ENCODE peak calls at places on chromosome 11, in ten cellular contexts. U is colonic mucosa, T is endodermal cell, D is PC-9, S is mesothelial cell of epicardium, X is epithelial cell of esophagus, I is esophagus squamous epithelium, C is cardiac muscle cell, H is WTC11, Y is NB4. Z is an unnamed sample.

GRCh38 chr11:130786987-130787688 is 129.1 kb downstream of the SNX19 start:
- DNase-seq in U (no peak), T (no peak), D (peak), S (no peak), X (peak), I (no peak), C (no peak), H (no peak), Y (no peak), Z (no peak)

GRCh38 chr11:57336111-57336666 is 497 bp upstream of the SSRP1 start:
- DNase-seq in U (no peak), T (no peak), D (no peak), S (no peak), X (no peak), I (no peak), C (no peak), H (no peak), Y (no peak), Z (no peak)

GRCh38 chr11:43868852-43869567 is 11.6 kb upstream of the ALKBH3 start:
- DNase-seq in U (no peak), T (no peak), D (no peak), S (no peak), X (peak), I (no peak), C (peak), H (no peak), Y (peak), Z (no peak)

GRCh38 chr11:35099278-35100018 is 39.5 kb upstream of the CD44 start:
- DNase-seq in U (no peak), T (no peak), D (no peak), S (no peak), X (peak), I (no peak), C (peak), H (no peak), Y (no peak), Z (no peak)

GRCh38 chr11:3006505-3007260 is 14.6 kb upstream of the NAP1L4 start:
- DNase-seq in U (no peak), T (no peak), D (no peak), S (no peak), X (no peak), I (no peak), C (no peak), H (no peak), Y (peak), Z (no peak)

GRCh38 chr11:27795955-27796861 is 96.0 kb upstream of the BDNF start:
- DNase-seq in U (peak), T (peak), D (no peak), S (no peak), X (no peak), I (no peak), C (no peak), H (peak), Y (no peak), Z (no peak)

GRCh38 chr11:104663190-104664140 is 234.8 kb downstream of the CASP12 start:
- DNase-seq in U (no peak), T (no peak), D (no peak), S (no peak), X (peak), I (no peak), C (peak), H (no peak), Y (no peak), Z (no peak)

GRCh38 chr11:46309669-46310288 is 32.3 kb downstream of the CREB3L1 start:
- DNase-seq in U (no peak), T (no peak), D (peak), S (no peak), X (peak), I (no peak), C (no peak), H (no peak), Y (peak), Z (no peak)

GRCh38 chr11:793556-793955 is 3.7 kb upstream of the CEND1 start:
- DNase-seq in U (no peak), T (no peak), D (no peak), S (no peak), X (no peak), I (no peak), C (no peak), H (no peak), Y (no peak), Z (no peak)

GRCh38 chr11:118953265-118953664 is 2.8 kb upstream of the UPK2 start:
- DNase-seq in U (no peak), T (peak), D (no peak), S (no peak), X (peak), I (no peak), C (peak), H (peak), Y (peak), Z (no peak)

GRCh38 chr11:71342116-71342515 is 89.7 kb upstream of the SHANK2 start:
- DNase-seq in U (no peak), T (no peak), D (no peak), S (no peak), X (peak), I (no peak), C (peak), H (no peak), Y (peak), Z (no peak)

GRCh38 chr11:2933376-2934056 is 4.3 kb upstream of the PHLDA2 start:
- DNase-seq in U (peak), T (peak), D (peak), S (peak), X (peak), I (no peak), C (peak), H (peak), Y (peak), Z (peak)

GRCh38 chr11:114762437-114762836 is 84.1 kb downstream of the NXPE2 start:
- DNase-seq in U (peak), T (peak), D (peak), S (peak), X (peak), I (no peak), C (peak), H (peak), Y (peak), Z (peak)

GRCh38 chr11:64216879-64217278 is 9.1 kb downstream of the TRPT1 start:
- DNase-seq in U (no peak), T (no peak), D (no peak), S (no peak), X (no peak), I (no peak), C (no peak), H (no peak), Y (no peak), Z (no peak)
- TF ChIP-seq CTCF in U (no peak), T (peak), D (no peak), S (no peak), X (no peak), I (no peak), C (no peak), H (no peak), Y (no peak), Z (no peak)

GRCh38 chr11:68021167-68021787 is 9.2 kb upstream of the NDUFS8 start:
- DNase-seq in U (peak), T (peak), D (peak), S (no peak), X (peak), I (no peak), C (no peak), H (peak), Y (no peak), Z (no peak)
- TF ChIP-seq CTCF in U (peak), T (peak), D (peak), S (no peak), X (peak), I (peak), C (peak), H (no peak), Y (no peak), Z (no peak)

GRCh38 chr11:75399344-75400109 is at the start of gene RPS3:
- DNase-seq in U (peak), T (peak), D (peak), S (peak), X (peak), I (peak), C (peak), H (peak), Y (peak), Z (peak)
- TF ChIP-seq CTCF in U (no peak), T (peak), D (peak), S (no peak), X (peak), I (peak), C (no peak), H (no peak), Y (peak), Z (peak)

GRCh38 chr11:61626580-61627380 is 45.9 kb upstream of the SYT7 start:
- DNase-seq in U (peak), T (peak), D (peak), S (no peak), X (peak), I (no peak), C (no peak), H (peak), Y (no peak), Z (no peak)
- TF ChIP-seq CTCF in U (no peak), T (peak), D (no peak), S (no peak), X (no peak), I (no peak), C (no peak), H (no peak), Y (no peak), Z (no peak)

GRCh38 chr11:18731949-18732821 is 6.2 kb upstream of the IGSF22 start:
- DNase-seq in U (peak), T (peak), D (peak), S (no peak), X (peak), I (no peak), C (peak), H (peak), Y (peak), Z (peak)
- TF ChIP-seq CTCF in U (peak), T (peak), D (peak), S (peak), X (peak), I (peak), C (peak), H (peak), Y (peak), Z (peak)

GRCh38 chr11:106076923-106077608 is at the start of gene KBTBD3:
- DNase-seq in U (peak), T (peak), D (peak), S (peak), X (peak), I (peak), C (peak), H (peak), Y (peak), Z (peak)

GRCh38 chr11:106082096-106082495 is 4.6 kb downstream of the AASDHPPT start:
- DNase-seq in U (no peak), T (no peak), D (no peak), S (no peak), X (no peak), I (no peak), C (no peak), H (no peak), Y (no peak), Z (no peak)

GRCh38 chr11:106076421-106076922 is 675 bp downstream of the KBTBD3 start:
- DNase-seq in U (peak), T (no peak), D (no peak), S (no peak), X (peak), I (no peak), C (no peak), H (no peak), Y (no peak), Z (no peak)

GRCh38 chr11:106072804-106073203 is 4.3 kb downstream of the KBTBD3 start:
- DNase-seq in U (no peak), T (no peak), D (no peak), S (no peak), X (no peak), I (no peak), C (no peak), H (no peak), Y (no peak), Z (no peak)

GRCh38 chr11:106077609-106078517 is at the start of gene AASDHPPT:
- DNase-seq in U (peak), T (no peak), D (no peak), S (peak), X (peak), I (no peak), C (peak), H (no peak), Y (peak), Z (no peak)
- TF ChIP-seq CTCF in U (no peak), T (no peak), D (no peak), S (no peak), X (no peak), I (no peak), C (no peak), H (no peak), Y (no peak), Z (peak)

DNA sequence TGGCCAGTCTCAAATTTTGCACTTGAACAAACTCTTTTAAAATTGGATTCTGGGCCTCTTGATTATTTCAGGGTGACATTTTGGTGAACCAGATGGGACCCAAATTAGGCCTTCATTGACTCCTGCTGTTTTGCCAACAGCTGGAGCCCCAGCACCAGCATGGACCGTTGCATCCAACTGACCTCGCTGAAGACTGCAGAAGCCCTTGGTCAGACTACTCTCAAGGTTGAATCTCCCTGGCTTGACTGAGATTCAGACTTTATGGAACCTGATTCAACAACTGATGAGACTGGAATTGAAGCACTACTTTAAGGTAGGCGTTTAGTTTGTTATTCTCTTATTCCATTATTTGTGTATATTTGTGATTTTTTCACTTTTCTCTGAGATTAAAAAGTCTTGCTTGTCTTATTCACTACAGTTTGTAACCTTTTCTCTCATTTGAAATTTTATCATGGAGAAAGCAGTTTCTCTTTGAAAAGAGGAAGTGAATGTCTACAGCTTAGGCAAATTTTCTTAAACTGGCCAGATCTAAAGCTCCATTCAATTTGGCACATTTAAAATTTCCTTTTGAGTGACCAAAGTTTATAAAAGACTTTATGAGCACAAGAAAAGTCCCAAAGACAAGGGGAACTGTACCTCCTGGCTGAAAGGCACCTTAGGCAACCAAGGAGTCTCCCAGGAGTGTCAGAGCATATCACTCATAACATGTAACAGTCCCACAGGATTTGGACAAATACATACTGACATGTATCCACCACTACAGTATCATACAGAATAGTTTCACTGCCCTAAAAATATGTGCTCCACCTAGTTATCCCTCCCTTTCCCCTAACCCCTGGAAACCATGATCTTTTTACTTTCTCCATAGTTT is 41.4 kb downstream of the NARS2 start:
- DNase-seq in U (no peak), T (no peak), D (no peak), S (no peak), X (no peak), I (no peak), C (no peak), H (no peak), Y (peak), Z (no peak)
- TF ChIP-seq CTCF in U (no peak), T (no peak), D (no peak), S (no peak), X (no peak), I (no peak), C (no peak), H (no peak), Y (no peak), Z (no peak)

GRCh38 chr11:134252539-134253188 is 488 bp downstream of the THYN1 start:
- DNase-seq in U (peak), T (peak), D (no peak), S (no peak), X (peak), I (no peak), C (peak), H (peak), Y (no peak), Z (no peak)
- TF ChIP-seq CTCF in U (no peak), T (no peak), D (no peak), S (no peak), X (no peak), I (no peak), C (no peak), H (no peak), Y (no peak), Z (no peak)

DNA sequence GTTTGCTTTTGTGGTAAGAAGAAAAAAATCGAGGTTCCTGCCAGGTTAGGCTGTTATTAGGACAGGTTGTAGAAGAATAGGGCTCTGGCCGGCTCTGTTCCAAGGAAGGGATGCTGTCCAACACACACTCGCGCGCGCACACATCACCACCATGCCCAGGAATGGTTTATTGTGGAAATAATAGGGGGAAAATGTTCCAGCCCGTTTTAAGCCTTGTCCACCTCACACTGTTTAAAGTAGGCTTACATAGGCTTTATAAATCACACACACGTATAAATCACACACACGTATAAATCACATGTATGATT is 1.2 kb upstream of the ARHGAP20 start:
- DNase-seq in U (no peak), T (no peak), D (no peak), S (no peak), X (no peak), I (no peak), C (no peak), H (no peak), Y (no peak), Z (no peak)
- TF ChIP-seq CTCF in U (no peak), T (no peak), D (no peak), S (no peak), X (no peak), I (no peak), C (no peak), H (no peak), Y (no peak), Z (no peak)

DNA sequence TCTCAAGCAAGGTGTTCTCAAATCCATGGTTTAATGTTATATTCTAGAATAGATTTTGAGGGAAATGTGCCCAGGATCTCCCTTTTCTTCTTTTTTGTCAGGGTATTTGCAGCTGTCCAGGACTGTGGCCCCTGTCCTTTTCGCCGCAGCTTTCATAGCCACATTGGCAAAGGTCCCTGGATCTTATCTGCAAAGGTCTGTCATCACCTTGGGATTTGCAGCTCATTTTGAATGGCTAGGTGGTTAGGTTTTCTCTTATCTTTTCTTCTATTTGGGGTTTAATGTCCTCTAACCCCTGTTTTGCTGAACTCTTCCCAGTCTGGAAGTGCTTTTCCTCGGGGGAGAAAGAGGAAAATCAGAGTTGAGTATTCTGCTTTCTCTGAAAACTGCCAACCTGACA is 11.7 kb upstream of the C1QTNF4 start:
- DNase-seq in U (no peak), T (no peak), D (no peak), S (no peak), X (no peak), I (no peak), C (no peak), H (no peak), Y (no peak), Z (no peak)
- TF ChIP-seq CTCF in U (no peak), T (no peak), D (no peak), S (no peak), X (no peak), I (no peak), C (no peak), H (no peak), Y (no peak), Z (no peak)